ENCODE peak calls at places on chromosomes 16 and 17, in four cellular contexts. D is gastrocnemius medialis, T is pancreas, I is SK-N-SH. L is an unnamed sample.

GRCh38 chr16:24537474-24538337 is 1.7 kb upstream of the RBBP6 start:
- DNase-seq in D (no peak), I (peak; percentile 27), T (no peak), L (no peak)

GRCh38 chr17:1362964-1363363 is 37.1 kb downstream of the YWHAE start:
- DNase-seq in I (no peak), D (peak; percentile 71), T (no peak), L (no peak)

GRCh38 chr17:64262422-64263260 is at the start of gene TEX2:
- DNase-seq in I (peak; percentile 86), T (peak; percentile 89), D (peak; percentile 88), L (peak; percentile 74)

GRCh38 chr17:21277332-21277731 is 7.2 kb upstream of the MAP2K3 start:
- DNase-seq in T (no peak), I (no peak), D (no peak), L (no peak)

GRCh38 chr17:40818343-40818732 is 4.1 kb downstream of the KRT10 start:
- DNase-seq in T (no peak), I (no peak), D (no peak), L (no peak)

GRCh38 chr17:19717411-19717908 is 1.1 kb upstream of the SLC47A2 start:
- DNase-seq in D (no peak), I (peak; percentile 26), T (peak; percentile 47), L (no peak)

GRCh38 chr17:80652751-80653330 is 108.2 kb downstream of the RPTOR start:
- DNase-seq in D (no peak), T (no peak), I (no peak), L (no peak)

GRCh38 chr16:83936581-83937165 is 16.4 kb upstream of the OSGIN1 start:
- DNase-seq in T (no peak), I (no peak), D (no peak), L (no peak)

GRCh38 chr17:27496005-27496404 is 39.8 kb downstream of the KSR1 start:
- DNase-seq in T (no peak), I (no peak), D (no peak), L (no peak)

GRCh38 chr16:67156146-67156844 is 3.4 kb downstream of the TRADD start:
- DNase-seq in T (peak; percentile 62), D (no peak), I (no peak), L (no peak)

GRCh38 chr16:19804538-19805323 is 79.9 kb downstream of the GPRC5B start:
- DNase-seq in D (peak; percentile 51), I (no peak), T (peak; percentile 75), L (peak; percentile 73)

GRCh38 chr16:28010671-28011070 is 52.8 kb downstream of the GSG1L start:
- DNase-seq in D (no peak), I (no peak), T (no peak), L (no peak)

GRCh38 chr17:72465191-72466024 is 344.6 kb downstream of the SOX9 start:
- DNase-seq in I (no peak), T (no peak), D (no peak), L (no peak)

GRCh38 chr16:1050921-1051320 is 21.6 kb upstream of the SSTR5 start:
- DNase-seq in D (no peak), I (no peak), T (no peak), L (no peak)

GRCh38 chr16:89115216-89115949 is 21.7 kb downstream of the ACSF3 start:
- DNase-seq in T (no peak), D (peak; percentile 51), I (no peak), L (peak; percentile 75)

GRCh38 chr16:88363239-88363891 is 19.4 kb upstream of the ZNF469 start:
- DNase-seq in T (no peak), I (no peak), D (no peak), L (no peak)

GRCh38 chr17:73011016-73011486 is 81.4 kb downstream of the SLC39A11 start:
- DNase-seq in D (no peak), I (peak; percentile 70), T (no peak), L (no peak)

GRCh38 chr17:36128411-36128978 is 24.9 kb downstream of the CCL4 start:
- DNase-seq in T (no peak), I (no peak), D (no peak), L (no peak)

GRCh38 chr17:44848961-44849489 is 1.3 kb downstream of the HIGD1B start:
- DNase-seq in I (peak; percentile 54), D (no peak), T (no peak), L (no peak)

GRCh38 chr17:81004336-81005015 is 12.8 kb downstream of the CHMP6 start:
- DNase-seq in D (no peak), T (peak; percentile 37), I (peak; percentile 56), L (no peak)

GRCh38 chr17:43591750-43592562 is 45.8 kb upstream of the ETV4 start:
- DNase-seq in I (peak; percentile 52), D (peak; percentile 45), T (no peak), L (peak; percentile 86)

GRCh38 chr16:87669672-87670071 is 67.4 kb downstream of the JPH3 start:
- DNase-seq in I (no peak), T (no peak), D (no peak), L (no peak)

GRCh38 chr16:11257131-11257938 is 1.3 kb upstream of the SOCS1 start:
- DNase-seq in I (peak; percentile 85), T (peak; percentile 82), D (peak; percentile 81), L (peak; percentile 83)

GRCh38 chr16:85731179-85731578 is 19.7 kb downstream of the C16orf74 start:
- DNase-seq in D (no peak), I (no peak), T (no peak), L (no peak)

GRCh38 chr17:1512351-1512750 is 4.1 kb downstream of the INPP5K start:
- DNase-seq in D (no peak), I (no peak), T (no peak), L (no peak)

GRCh38 chr16:72872966-72873365 is 175.0 kb downstream of the ZFHX3 start:
- DNase-seq in T (no peak), D (no peak), I (no peak), L (no peak)

GRCh38 chr17:82103588-82104451 is 5.8 kb upstream of the FASN start:
- DNase-seq in I (no peak), T (peak; percentile 84), D (peak; percentile 78), L (peak; percentile 71)

GRCh38 chr17:70987867-70988340 is 818.6 kb downstream of the KCNJ2 start:
- DNase-seq in I (no peak), T (no peak), D (no peak), L (no peak)

GRCh38 chr16:53207810-53208752 is 153.3 kb downstream of the CHD9 start:
- DNase-seq in D (peak; percentile 45), T (no peak), I (peak; percentile 77), L (peak; percentile 38)

GRCh38 chr16:11302977-11303376 is 21.8 kb upstream of the PRM1 start:
- DNase-seq in I (no peak), T (peak; percentile 10), D (no peak), L (no peak)

GRCh38 chr17:78658281-78658785 is 81.1 kb upstream of the DNAH17 start:
- DNase-seq in T (no peak), I (no peak), D (no peak), L (no peak)

GRCh38 chr17:39231587-39232551 is 6.1 kb upstream of the STAC2 start:
- DNase-seq in T (peak; percentile 67), D (peak; percentile 55), I (peak; percentile 86), L (peak; percentile 90)

GRCh38 chr17:1736348-1737281 is 6.1 kb upstream of the SERPINF2 start:
- DNase-seq in I (peak; percentile 43), D (peak; percentile 54), T (peak; percentile 70), L (peak; percentile 66)

GRCh38 chr17:56977673-56978395 is at the start of gene SCPEP1:
- DNase-seq in T (peak; percentile 94), I (peak; percentile 100), D (peak; percentile 87), L (peak; percentile 86)

GRCh38 chr17:13051876-13052275 is 34.0 kb upstream of the ELAC2 start:
- DNase-seq in T (no peak), D (no peak), I (no peak), L (no peak)

GRCh38 chr17:35878361-35878760 is 1.8 kb downstream of the CCL5 start:
- DNase-seq in T (no peak), I (no peak), D (no peak), L (no peak)

GRCh38 chr16:74713325-74713724 is 12.7 kb upstream of the MLKL start:
- DNase-seq in T (peak; percentile 55), I (peak; percentile 12), D (no peak), L (peak; percentile 55)

DNA sequence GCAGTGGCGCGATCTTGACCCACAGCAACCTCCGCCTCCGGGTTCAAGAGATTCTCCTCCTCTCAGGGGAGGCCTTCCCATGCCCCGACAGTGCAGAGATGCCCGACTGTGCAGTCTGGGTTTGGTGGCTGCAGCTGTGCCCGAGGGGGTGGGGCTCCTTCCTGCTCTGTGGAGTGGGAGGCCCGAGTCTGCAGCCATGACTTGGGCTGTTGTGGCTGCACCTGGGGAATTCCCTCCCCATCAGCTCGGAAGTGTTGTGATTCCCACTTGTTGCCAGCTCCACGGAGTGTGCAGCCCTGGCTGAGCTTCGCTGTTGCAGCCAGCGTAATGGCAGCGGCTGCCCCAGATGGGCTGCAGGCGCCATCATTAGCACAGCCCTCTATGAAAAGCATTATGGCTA is 66.4 kb upstream of the SMIM36 start:
- DNase-seq in D (no peak), I (no peak), T (peak; percentile 28), L (no peak)
- H3K4me3 ChIP-seq in D (peak overlapping the region; percentile 42), I (no peak overlapping the region), T (no peak overlapping the region), L (peak overlapping the region; percentile 28)

GRCh38 chr16:35485915-35486314 is 2026.5 kb downstream of the TP53TG3F start:
- DNase-seq in T (peak; percentile 28), D (no peak), I (no peak), L (no peak)

GRCh38 chr16:35480988-35481387 is 2021.6 kb downstream of the TP53TG3F start:
- DNase-seq in I (no peak), D (no peak), T (no peak), L (no peak)

DNA sequence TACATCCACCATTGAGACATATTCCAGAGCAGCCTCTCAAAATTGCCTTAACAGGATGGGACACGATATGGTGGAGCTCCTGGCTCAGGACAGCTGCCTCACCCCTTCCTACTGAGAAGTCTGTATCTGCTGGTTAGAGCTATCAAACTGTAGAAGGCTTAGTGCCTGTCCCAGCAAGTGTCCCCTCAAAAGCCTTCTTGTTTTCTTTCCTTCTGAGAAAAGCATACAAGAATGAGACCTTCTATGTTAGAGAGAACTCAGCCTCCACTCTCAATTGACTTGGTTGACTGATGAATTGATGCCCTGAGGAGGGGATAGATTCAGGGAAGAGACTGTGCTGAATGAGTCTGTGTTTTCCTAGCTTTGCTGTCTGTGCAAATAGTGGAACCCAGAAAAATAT is 2020.9 kb downstream of the TP53TG3F start:
- DNase-seq in T (no peak), I (no peak), D (no peak), L (no peak)
- H3K9me3 ChIP-seq in T (no peaks in the 10 kb centered on the region), I (no peaks in the 10 kb centered on the region), D (no peaks in the 10 kb centered on the region), L (no peaks in the 10 kb centered on the region)

GRCh38 chr17:30961213-30962188 is 9.3 kb upstream of the RNF135 start:
- DNase-seq in I (no peak), T (no peak), D (no peak), L (no peak)
- H3K4me3 ChIP-seq in I (no peak overlapping the region), T (no peak overlapping the region), D (no peak overlapping the region), L (no peak overlapping the region)

GRCh38 chr17:69860142-69860680 is 214.8 kb upstream of the KCNJ16 start:
- DNase-seq in D (no peak), I (no peak), T (no peak), L (no peak)
- H3K9me3 ChIP-seq in D (no peaks in the 10 kb centered on the region), I (peaks cover 10% of the 10 kb centered on the region), T (no peaks in the 10 kb centered on the region), L (peaks cover 3% of the 10 kb centered on the region)

GRCh38 chr16:56985288-56985961 is 3.9 kb upstream of the NLRC5 start:
- DNase-seq in T (no peak), I (no peak), D (peak; percentile 63), L (peak; percentile 91)

GRCh38 chr16:56985962-56986360 is 3.4 kb upstream of the NLRC5 start:
- DNase-seq in T (no peak), I (no peak), D (no peak), L (peak; percentile 49)

GRCh38 chr16:56984639-56985038 is 4.7 kb upstream of the NLRC5 start:
- DNase-seq in I (no peak), T (no peak), D (no peak), L (peak; percentile 11)

GRCh38 chr16:56987692-56988091 is 1.7 kb upstream of the NLRC5 start:
- DNase-seq in D (no peak), T (no peak), I (no peak), L (no peak)

GRCh38 chr16:56986361-56986760 is 3.0 kb upstream of the NLRC5 start:
- DNase-seq in T (no peak), D (no peak), I (no peak), L (no peak)
- H3K4me3 ChIP-seq in T (no peak overlapping the region), D (no peak overlapping the region), I (no peak overlapping the region), L (no peak overlapping the region)